ENCODE peak calls at places on chromosomes 5 and 9, in four cellular contexts. U is sciatic nerve, G is amygdala, O is CMK. L is an unnamed sample.

GRCh38 chr9:1005043-1005667 is 28.7 kb downstream of the DMRT3 start:
- DNase-seq in U (no peak), G (no peak), O (peak), L (no peak)

GRCh38 chr5:77449981-77450380 is 42.1 kb downstream of the WDR41 start:
- DNase-seq in U (no peak), O (no peak), G (no peak), L (no peak)

GRCh38 chr5:17255471-17256016 is 38.1 kb downstream of the BASP1 start:
- DNase-seq in O (no peak), G (no peak), U (no peak), L (no peak)

GRCh38 chr9:117403403-117403811 is 11.4 kb downstream of the ASTN2 start:
- DNase-seq in G (peak), U (no peak), O (no peak), L (peak)

GRCh38 chr9:136296434-136297015 is 7.4 kb downstream of the CCDC187 start:
- DNase-seq in G (no peak), O (no peak), U (no peak), L (no peak)

GRCh38 chr5:57889558-57889957 is 406.9 kb upstream of the ACTBL2 start:
- DNase-seq in O (no peak), U (no peak), G (no peak), L (no peak)

GRCh38 chr5:38738898-38739743 is 106.7 kb upstream of the OSMR start:
- DNase-seq in U (no peak), O (no peak), G (no peak), L (no peak)

GRCh38 chr9:98838155-98838904 is 30.9 kb downstream of the GALNT12 start:
- DNase-seq in G (no peak), O (no peak), U (no peak), L (no peak)

GRCh38 chr9:21994526-21994995 is at the start of gene CDKN2B-AS1:
- DNase-seq in G (peak), O (no peak), U (no peak), L (peak)

GRCh38 chr5:99061299-99061698 is 132.5 kb upstream of the CHD1 start:
- DNase-seq in U (no peak), G (no peak), O (no peak), L (no peak)

GRCh38 chr9:126992427-126992826 is 77.8 kb downstream of the RALGPS1 start:
- DNase-seq in U (no peak), O (no peak), G (no peak), L (no peak)

GRCh38 chr5:169242175-169242848 is 58.6 kb downstream of the SLIT3 start:
- DNase-seq in U (no peak), G (no peak), O (no peak), L (no peak)

L was measured in nucleus accumbens.